ENCODE peak calls at places on chromosomes 5 and 9, in nine cellular contexts. C is GM12878, I is stomach, V is upper lobe of left lung, G is A549, J is H1, O is HepG2, D is ovary, E is sigmoid colon. L is an unnamed sample.

GRCh38 chr9:83932001-83932400 is 10.8 kb upstream of the KIF27 start:
- DNase-seq in C (no peak), J (no peak), O (no peak), G (no peak), I (no peak), E (no peak), D (no peak), V (no peak), L (no peak)

GRCh38 chr5:17178316-17178715 is 39.1 kb upstream of the BASP1 start:
- DNase-seq in V (no peak), G (no peak), J (no peak), I (no peak), O (no peak), E (no peak), D (no peak), C (no peak), L (no peak)

GRCh38 chr9:124182741-124183140 is 75.0 kb upstream of the NEK6 start:
- DNase-seq in V (no peak), D (no peak), E (no peak), C (no peak), O (no peak), G (no peak), I (no peak), J (no peak), L (no peak)

GRCh38 chr5:116451905-116452450 is 122.6 kb downstream of the SEMA6A start:
- DNase-seq in C (no peak), J (no peak), V (no peak), D (no peak), I (no peak), G (no peak), O (no peak), E (no peak), L (no peak)

GRCh38 chr5:95835682-95836405 is 13.3 kb upstream of the GLRX start:
- DNase-seq in E (no peak), G (no peak), I (no peak), D (no peak), J (no peak), O (no peak), V (no peak), C (no peak), L (no peak)

GRCh38 chr9:37705787-37706186 is 47.8 kb upstream of the TRMT10B start:
- DNase-seq in O (no peak), V (no peak), E (no peak), C (no peak), J (no peak), I (no peak), D (no peak), G (no peak), L (no peak)

GRCh38 chr5:9104576-9105339 is 441.1 kb downstream of the SEMA5A start:
- DNase-seq in I (no peak), G (no peak), E (no peak), D (no peak), O (no peak), C (no peak), J (no peak), V (no peak), L (no peak)

GRCh38 chr5:93532370-93532769 is 48.6 kb downstream of the NR2F1-AS1 start:
- DNase-seq in J (no peak), C (no peak), V (no peak), E (peak), O (peak), D (peak), I (peak), G (peak), L (peak)

GRCh38 chr9:75941066-75941465 is 50.6 kb downstream of the PCSK5 start:
- DNase-seq in V (no peak), I (no peak), G (no peak), C (no peak), J (no peak), O (no peak), E (no peak), D (no peak), L (peak)

GRCh38 chr9:81379655-81380054 is 309.7 kb downstream of the TLE1 start:
- DNase-seq in D (no peak), E (no peak), V (no peak), O (no peak), I (no peak), J (no peak), G (no peak), C (no peak), L (no peak)

GRCh38 chr5:84637662-84638375 is 253.1 kb upstream of the EDIL3 start:
- DNase-seq in C (no peak), J (no peak), G (no peak), D (no peak), I (no peak), V (no peak), O (no peak), E (no peak), L (no peak)
- TF ChIP-seq EP300 in C (no peak), J (no peak), G (no peak), D (no peak), I (no peak), V (no peak), O (no peak), E (no peak), L (no peak)

GRCh38 chr5:138503487-138504270 is 38.4 kb downstream of the EGR1 start:
- DNase-seq in D (peak), V (no peak), I (peak), G (peak), C (peak), E (no peak), O (peak), J (no peak), L (peak)
- TF ChIP-seq EP300 in D (no peak), V (no peak), I (no peak), G (no peak), C (no peak), E (no peak), O (no peak), J (no peak), L (no peak)

DNA sequence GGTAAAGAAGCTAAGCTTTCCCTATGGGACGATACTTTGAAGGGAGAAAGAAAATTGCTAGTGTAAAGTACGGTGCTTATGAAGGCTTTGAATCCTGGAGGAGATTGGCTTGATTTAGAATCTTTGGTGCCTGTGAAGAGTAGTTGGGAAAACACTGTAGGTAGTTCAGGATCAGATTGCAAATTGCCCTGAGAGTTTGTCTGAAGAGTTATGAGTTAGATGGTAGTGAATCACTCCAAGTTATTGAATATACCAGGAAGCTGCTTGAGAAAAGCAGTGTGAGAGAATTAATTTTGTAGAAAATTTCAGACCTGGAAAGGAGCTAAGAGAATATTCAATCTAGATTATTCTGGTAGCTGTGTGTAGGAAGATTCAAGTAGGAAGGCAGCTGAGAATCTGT is 11.5 kb downstream of the MAN2A1 start:
- DNase-seq in E (no peak), J (no peak), D (no peak), C (no peak), O (no peak), V (no peak), G (no peak), I (no peak), L (no peak)
- TF ChIP-seq EP300 in E (no peak), J (no peak), D (no peak), C (no peak), O (no peak), V (no peak), G (no peak), I (no peak), L (no peak)

DNA sequence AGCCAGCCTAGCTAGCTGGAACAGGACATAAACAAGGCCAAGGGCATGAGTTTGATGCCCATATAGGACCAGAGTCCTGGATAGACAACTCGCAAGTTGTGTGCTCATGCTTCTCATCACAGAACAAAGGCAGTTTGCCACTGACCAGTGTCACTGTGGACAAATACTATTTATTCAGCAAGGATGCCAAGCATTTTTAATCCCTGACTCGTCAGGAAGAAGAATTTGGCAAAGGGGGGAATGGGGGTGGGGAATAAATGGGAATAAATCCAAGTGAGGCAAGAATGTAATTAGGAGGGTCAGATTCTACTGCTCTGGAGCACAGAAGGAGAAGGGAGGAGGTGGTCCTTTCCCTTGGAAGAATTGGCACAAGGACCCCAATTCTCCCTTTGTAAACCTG is 46.8 kb upstream of the ANKRD55 start:
- DNase-seq in J (peak), O (peak), G (peak), I (no peak), C (no peak), D (no peak), V (no peak), E (no peak), L (no peak)
- TF ChIP-seq EP300 in J (no peak), O (peak), G (peak), I (no peak), C (no peak), D (no peak), V (no peak), E (no peak), L (no peak)

GRCh38 chr9:107600060-107600573 is 110.5 kb upstream of the KLF4 start:
- DNase-seq in D (no peak), C (no peak), V (no peak), I (no peak), J (no peak), G (no peak), O (no peak), E (peak), L (no peak)
- TF ChIP-seq EP300 in D (no peak), C (no peak), V (no peak), I (no peak), J (no peak), G (no peak), O (no peak), E (no peak), L (no peak)